ENCODE peak calls at places on chromosomes 16 and 17, in seven cellular contexts. C is tibial nerve, K is bronchial epithelial cell, N is lower lobe of right lung, B is A549, P is mammary epithelial cell, R is AG09309. J is an unnamed sample.

GRCh38 chr16:67833035-67833417 is 9.1 kb upstream of the THAP11 start:
- DNase-seq in K (peak), N (no peak), B (no peak), C (no peak), P (peak), R (no peak), J (no peak)

GRCh38 chr17:320809-321385 is 31.7 kb downstream of the RPH3AL start:
- DNase-seq in R (no peak), B (peak), P (no peak), K (no peak), C (no peak), N (peak), J (no peak)

GRCh38 chr17:17044846-17045561 is 2.7 kb downstream of the MPRIP start:
- DNase-seq in K (peak), R (peak), P (peak), B (peak), C (no peak), N (no peak), J (no peak)

GRCh38 chr17:37607637-37608368 is 1.4 kb downstream of the SYNRG start:
- DNase-seq in K (no peak), B (no peak), N (no peak), R (no peak), P (no peak), C (no peak), J (no peak)

GRCh38 chr17:56478836-56479447 is 114.6 kb upstream of the NOG start:
- DNase-seq in N (no peak), B (peak), C (peak), K (peak), R (no peak), P (peak), J (no peak)

GRCh38 chr17:266701-267656 is 85.5 kb upstream of the DOC2B start:
- DNase-seq in K (no peak), B (no peak), N (peak), P (no peak), C (no peak), R (no peak), J (no peak)

GRCh38 chr17:2264023-2264860 is 39.3 kb downstream of the SMG6 start:
- DNase-seq in B (no peak), C (no peak), R (no peak), K (no peak), N (no peak), P (no peak), J (no peak)

GRCh38 chr16:80618862-80619648 is 78.3 kb downstream of the DYNLRB2 start:
- DNase-seq in K (no peak), B (no peak), R (no peak), C (no peak), N (no peak), P (no peak), J (no peak)

GRCh38 chr16:71352963-71353460 is 5.5 kb upstream of the CALB2 start:
- DNase-seq in B (no peak), R (no peak), N (no peak), P (no peak), K (no peak), C (no peak), J (no peak)

GRCh38 chr16:81583893-81584705 is 139.5 kb downstream of the CMIP start:
- DNase-seq in B (peak), R (no peak), K (peak), N (peak), P (peak), C (no peak), J (no peak)

GRCh38 chr17:57935833-57936807 is 19.1 kb downstream of the CUEDC1 start:
- DNase-seq in P (no peak), N (no peak), R (no peak), B (no peak), K (no peak), C (no peak), J (no peak)

GRCh38 chr17:31467502-31468256 is 76.2 kb downstream of the RAB11FIP4 start:
- DNase-seq in B (no peak), P (no peak), N (no peak), K (no peak), C (no peak), R (no peak), J (no peak)

GRCh38 chr17:75059369-75060345 is 12.6 kb downstream of the KCTD2 start:
- DNase-seq in P (no peak), R (peak), K (peak), B (peak), N (no peak), C (peak), J (no peak)

GRCh38 chr17:60356947-60357346 is 35.0 kb downstream of the USP32 start:
- DNase-seq in N (no peak), R (peak), K (no peak), P (no peak), C (no peak), B (no peak), J (no peak)

GRCh38 chr16:87383522-87384161 is at the start of gene FBXO31:
- DNase-seq in C (peak), B (peak), R (peak), K (peak), P (peak), N (peak), J (peak)

GRCh38 chr16:1152651-1153259 is at the start of gene CACNA1H:
- DNase-seq in P (no peak), N (no peak), R (no peak), B (no peak), C (no peak), K (no peak), J (no peak)

GRCh38 chr17:44558349-44559287 is 1.3 kb downstream of the FZD2 start:
- DNase-seq in C (no peak), K (no peak), B (no peak), P (no peak), N (peak), R (no peak), J (no peak)

GRCh38 chr17:19445105-19445504 is 34.1 kb downstream of the RNF112 start:
- DNase-seq in K (no peak), B (no peak), P (peak), N (no peak), C (no peak), R (no peak), J (no peak)

GRCh38 chr17:81608082-81608481 is 28.8 kb downstream of the NPLOC4 start:
- DNase-seq in N (peak), K (no peak), C (no peak), R (no peak), P (no peak), B (no peak), J (no peak)

GRCh38 chr16:85308585-85309540 is 196.6 kb upstream of the CIBAR2 start:
- DNase-seq in C (no peak), N (no peak), P (no peak), B (no peak), K (no peak), R (no peak), J (no peak)

GRCh38 chr17:45844695-45845375 is at the start of gene SPPL2C:
- DNase-seq in N (peak), K (no peak), B (no peak), R (no peak), C (no peak), P (no peak), J (no peak)

GRCh38 chr17:46191332-46192210 is 1.7 kb downstream of the KANSL1 start:
- DNase-seq in P (peak), B (peak), N (no peak), C (peak), K (peak), R (no peak), J (no peak)

GRCh38 chr17:43570518-43570928 is 24.4 kb upstream of the ETV4 start:
- DNase-seq in N (no peak), C (no peak), R (no peak), K (peak), B (peak), P (peak), J (no peak)

GRCh38 chr17:66775262-66775661 is 59.7 kb upstream of the CACNG5 start:
- DNase-seq in B (no peak), C (no peak), N (no peak), P (no peak), K (no peak), R (no peak), J (no peak)

GRCh38 chr16:19281246-19281645 is 4.3 kb upstream of the CLEC19A start:
- DNase-seq in R (no peak), C (no peak), N (no peak), B (no peak), P (no peak), K (no peak), J (no peak)

GRCh38 chr17:17152385-17152784 is 53.7 kb downstream of the PLD6 start:
- DNase-seq in R (no peak), C (peak), K (no peak), B (no peak), P (peak), N (peak), J (no peak)

GRCh38 chr16:50154369-50154947 is 1.4 kb downstream of the TENT4B start:
- DNase-seq in N (no peak), B (peak), R (no peak), C (peak), P (peak), K (peak), J (no peak)

GRCh38 chr16:1723450-1724147 is 17.6 kb downstream of the MAPK8IP3 start:
- DNase-seq in R (no peak), P (peak), N (no peak), C (peak), B (peak), K (peak), J (no peak)

GRCh38 chr16:13453938-13454553 is 465.9 kb upstream of the ERCC4 start:
- DNase-seq in N (no peak), C (peak), P (peak), R (no peak), B (peak), K (peak), J (no peak)

GRCh38 chr17:36921131-36921851 is 16.0 kb upstream of the LHX1 start:
- DNase-seq in P (peak), B (peak), K (peak), N (no peak), C (no peak), R (no peak), J (no peak)

GRCh38 chr16:87847785-87848675 is 21.3 kb downstream of the SLC7A5 start:
- DNase-seq in P (no peak), C (no peak), B (no peak), K (no peak), N (no peak), R (no peak), J (no peak)

GRCh38 chr17:34386925-34387550 is 24.0 kb upstream of the CCL1 start:
- DNase-seq in P (no peak), R (peak), K (no peak), B (no peak), C (no peak), N (no peak), J (no peak)

GRCh38 chr16:66457888-66458287 is 30.8 kb downstream of the BEAN1 start:
- DNase-seq in R (no peak), K (peak), P (peak), N (no peak), C (no peak), B (peak), J (no peak)

GRCh38 chr17:74011963-74012362 is 191.5 kb upstream of the RPL38 start:
- DNase-seq in R (no peak), P (no peak), B (no peak), C (no peak), K (no peak), N (no peak), J (no peak)

GRCh38 chr16:9308300-9309209 is 217.1 kb downstream of the HAPSTR1 start:
- DNase-seq in B (no peak), K (no peak), C (no peak), P (no peak), R (no peak), N (no peak), J (no peak)

GRCh38 chr16:11211977-11212818 is 43.8 kb downstream of the SOCS1 start:
- DNase-seq in R (no peak), K (no peak), B (no peak), P (no peak), C (no peak), N (no peak), J (no peak)
- H3K4me3 ChIP-seq in R (no peak), K (no peak), B (no peak), P (no peak), C (no peak), N (no peak), J (no peak)

GRCh38 chr16:62208934-62209333 is 172.7 kb upstream of the CDH8 start:
- DNase-seq in C (no peak), B (no peak), R (no peak), N (no peak), K (no peak), P (no peak), J (no peak)

DNA sequence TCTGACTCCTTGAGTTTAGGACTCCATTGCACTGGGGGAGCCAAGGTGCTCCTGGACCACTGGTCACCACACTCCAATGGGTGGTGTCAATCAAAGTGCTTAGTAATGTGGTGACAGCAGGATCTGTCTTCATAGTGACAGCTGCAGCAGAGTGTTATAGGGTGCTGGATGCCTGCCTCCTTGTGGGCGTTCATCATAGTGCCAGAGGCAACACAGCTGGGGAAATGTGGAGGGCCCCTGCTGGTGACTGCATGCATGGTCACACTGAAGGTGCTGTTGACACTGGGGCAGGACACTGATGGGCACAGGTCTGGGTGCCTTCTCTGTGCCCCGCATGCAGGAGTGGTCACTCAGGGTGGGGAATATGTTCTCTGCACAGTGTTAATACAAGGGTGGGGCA is 177.5 kb upstream of the CDH8 start:
- DNase-seq in K (no peak), B (peak), P (no peak), R (no peak), N (no peak), C (no peak), J (no peak)
- TF ChIP-seq CTCF in K (no peak), B (no peak), P (peak), R (no peak), N (no peak), C (no peak), J (no peak)

GRCh38 chr17:76262732-76263344 is 2.3 kb upstream of the UBALD2 start:
- DNase-seq in N (no peak), C (no peak), P (peak), K (peak), B (no peak), R (no peak), J (no peak)

GRCh38 chr17:76263896-76264295 is 1.3 kb upstream of the UBALD2 start:
- DNase-seq in B (no peak), C (no peak), R (no peak), K (no peak), N (no peak), P (no peak), J (no peak)

GRCh38 chr17:76264755-76265623 is at the start of gene UBALD2:
- DNase-seq in N (peak), P (peak), R (peak), C (peak), K (peak), B (peak), J (peak)

GRCh38 chr17:76265624-76266243 is 586 bp downstream of the UBALD2 start:
- DNase-seq in C (no peak), N (peak), R (no peak), K (no peak), B (peak), P (peak), J (no peak)

DNA sequence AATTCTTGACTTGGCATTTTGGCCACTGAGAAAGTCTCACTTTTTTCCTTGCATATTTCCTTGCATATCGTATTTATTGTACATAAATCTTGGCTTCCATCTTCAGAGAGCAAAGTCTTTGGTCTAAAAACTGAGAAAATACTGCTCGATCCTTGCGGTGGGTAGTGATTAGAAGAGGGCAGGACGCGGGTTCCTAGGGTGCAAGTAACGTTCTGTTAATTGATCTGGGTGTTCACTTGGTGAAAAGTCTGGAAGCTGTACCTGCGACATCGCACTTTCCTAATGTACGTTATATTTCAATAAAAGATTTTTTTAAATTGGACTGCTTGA is 758 bp upstream of the UBALD2 start:
- DNase-seq in R (no peak), B (no peak), N (no peak), P (no peak), K (no peak), C (no peak), J (no peak)
- H3K4me3 ChIP-seq in R (peak), B (peak), N (no peak), P (no peak), K (no peak), C (no peak), J (peak)

DNA sequence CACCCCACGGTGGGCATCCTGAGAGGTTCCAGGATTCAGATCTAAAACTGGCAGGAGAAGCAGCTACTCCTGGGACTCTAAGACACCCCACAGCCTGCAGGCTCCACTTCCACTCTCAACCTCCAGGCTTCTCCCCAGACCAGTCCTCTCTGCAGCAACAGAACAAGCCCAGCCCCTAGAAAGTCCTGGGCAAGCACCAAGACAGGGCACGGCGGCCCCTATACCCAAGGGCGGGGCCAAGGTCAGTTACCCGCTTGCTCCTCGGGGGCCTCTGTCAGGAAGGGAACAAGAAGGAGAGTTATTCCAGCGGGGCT is 62.8 kb downstream of the MYO18A start:
- DNase-seq in P (no peak), R (no peak), N (no peak), C (no peak), B (no peak), K (no peak), J (no peak)
- TF ChIP-seq CTCF in P (no peak), R (no peak), N (peak), C (no peak), B (no peak), K (no peak), J (no peak)

GRCh38 chr17:29140631-29141483 is 39.3 kb downstream of the MYO18A start:
- DNase-seq in K (no peak), N (no peak), C (no peak), P (no peak), R (no peak), B (no peak), J (no peak)
- H3K4me3 ChIP-seq in K (no peak), N (peak), C (peak), P (no peak), R (peak), B (no peak), J (peak)

DNA sequence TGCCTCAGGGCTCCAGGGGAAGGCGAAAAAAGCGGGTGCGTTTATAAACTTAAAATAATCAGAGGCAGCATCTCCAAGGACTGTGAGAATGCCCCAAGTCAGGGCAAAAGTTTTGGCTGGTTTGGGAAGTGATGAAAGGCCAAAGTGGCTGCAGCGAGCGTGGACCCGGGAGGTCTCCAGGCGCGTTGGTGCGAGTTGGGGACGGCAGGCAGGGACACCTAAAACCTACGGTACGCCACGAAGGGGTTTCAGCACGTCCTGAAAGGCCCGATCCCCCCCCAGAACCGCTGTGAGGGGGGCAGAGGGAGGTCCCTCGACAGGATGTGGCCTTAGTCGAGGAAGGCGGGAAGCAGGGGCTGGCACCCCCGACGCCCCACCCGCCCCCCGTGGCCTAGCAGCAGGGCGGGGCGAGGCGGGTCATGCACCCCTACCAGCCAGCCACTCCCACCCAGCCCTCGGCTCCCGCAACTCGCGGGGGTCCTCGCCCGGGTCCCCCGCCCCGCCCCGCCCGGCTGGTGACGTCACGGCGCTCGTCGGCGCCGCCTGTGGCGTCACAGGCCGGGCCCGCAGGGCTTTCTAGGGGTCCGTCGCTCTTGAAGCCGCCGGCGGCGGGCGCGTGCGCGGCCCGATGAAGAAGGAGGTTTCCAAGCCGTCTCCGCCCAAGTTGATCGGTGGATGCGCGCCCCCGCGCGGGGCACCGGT is at the start of gene MYCBPAP:
- DNase-seq in K (no peak), B (peak), N (peak), P (no peak), R (no peak), C (peak), J (no peak)
- TF ChIP-seq CTCF in K (peak), B (peak), N (peak), P (no peak), R (no peak), C (peak), J (peak)

DNA sequence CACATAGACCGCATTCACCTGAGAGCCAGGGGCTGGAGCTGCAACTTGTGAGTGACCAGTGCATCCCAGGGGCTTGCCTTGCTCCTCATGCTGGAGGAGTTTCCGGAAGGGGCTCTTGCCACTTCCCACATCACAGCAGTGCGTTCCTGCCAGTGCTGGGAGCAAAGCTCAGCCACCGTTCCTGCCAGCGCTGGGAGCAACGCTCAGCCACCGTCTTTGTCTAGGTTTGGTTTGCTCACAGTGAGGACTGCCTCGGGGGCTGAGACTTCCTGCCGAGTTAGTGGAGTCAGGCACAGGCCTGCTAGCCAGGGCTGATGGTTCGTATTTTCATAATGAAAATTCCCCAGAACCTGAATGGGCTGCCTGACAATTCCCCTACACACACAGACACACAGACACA is 5.4 kb upstream of the CHRNE start:
- DNase-seq in C (no peak), B (no peak), N (peak), K (peak), R (no peak), P (peak), J (no peak)
- H3K4me3 ChIP-seq in C (no peak), B (no peak), N (no peak), K (no peak), R (no peak), P (no peak), J (no peak)

J was measured in AG04449.